ENCODE peak calls at places on chromosomes 7 and 10, in four cellular contexts. One of them, this sample, is unnamed. For H3K9me3, the result is how much of the 10 kb centered on the place peaks cover.

GRCh38 chr10:3131098-3131497 is 41.5 kb downstream of the PITRM1 start:
- DNase-seq in GM23248: peak
- DNase-seq in CD8-positive, alpha-beta T cell: no peak
- DNase-seq in cardiac muscle cell: peak
- DNase-seq in this sample: no peak

GRCh38 chr7:102170417-102170970 is 116.2 kb upstream of the SH2B2 start:
- DNase-seq in GM23248: no peak
- DNase-seq in CD8-positive, alpha-beta T cell: no peak
- DNase-seq in cardiac muscle cell: peak
- DNase-seq in this sample: no peak

GRCh38 chr10:47079177-47079580 is 168.0 kb downstream of the PTPN20 start:
- DNase-seq in GM23248: no peak
- DNase-seq in CD8-positive, alpha-beta T cell: no peak
- DNase-seq in cardiac muscle cell: peak
- DNase-seq in this sample: no peak

GRCh38 chr10:69389827-69390490 is 26.8 kb downstream of the TACR2 start:
- DNase-seq in GM23248: peak
- DNase-seq in CD8-positive, alpha-beta T cell: no peak
- DNase-seq in cardiac muscle cell: peak
- DNase-seq in this sample: no peak

GRCh38 chr10:79898597-79899325 is 50.1 kb downstream of the SFTPD start:
- DNase-seq in GM23248: peak
- DNase-seq in CD8-positive, alpha-beta T cell: no peak
- DNase-seq in cardiac muscle cell: no peak
- DNase-seq in this sample: no peak

GRCh38 chr7:46450871-46451270 is 529.8 kb upstream of the IGFBP3 start:
- DNase-seq in GM23248: peak
- DNase-seq in CD8-positive, alpha-beta T cell: no peak
- DNase-seq in cardiac muscle cell: no peak
- DNase-seq in this sample: no peak

GRCh38 chr7:136441835-136442234 is 426.6 kb upstream of the CHRM2 start:
- DNase-seq in GM23248: no peak
- DNase-seq in CD8-positive, alpha-beta T cell: no peak
- DNase-seq in cardiac muscle cell: no peak
- DNase-seq in this sample: no peak

GRCh38 chr7:121545418-121545817 is 149.3 kb upstream of the FAM3C start:
- DNase-seq in GM23248: no peak
- DNase-seq in CD8-positive, alpha-beta T cell: no peak
- DNase-seq in cardiac muscle cell: no peak
- DNase-seq in this sample: no peak

GRCh38 chr7:43244232-43244631 is 131.8 kb downstream of the HECW1 start:
- DNase-seq in GM23248: peak
- DNase-seq in CD8-positive, alpha-beta T cell: no peak
- DNase-seq in cardiac muscle cell: no peak
- DNase-seq in this sample: no peak

GRCh38 chr10:81018898-81019890 is 481.5 kb downstream of the SH2D4B start:
- DNase-seq in GM23248: peak
- DNase-seq in CD8-positive, alpha-beta T cell: no peak
- DNase-seq in cardiac muscle cell: peak
- DNase-seq in this sample: no peak

GRCh38 chr7:84975586-84976185 is 211.2 kb downstream of the SEMA3D start:
- DNase-seq in GM23248: peak
- DNase-seq in CD8-positive, alpha-beta T cell: no peak
- DNase-seq in cardiac muscle cell: peak
- DNase-seq in this sample: no peak

GRCh38 chr7:44796034-44796503 is 412 bp upstream of the PPIA start:
- DNase-seq in GM23248: peak
- DNase-seq in CD8-positive, alpha-beta T cell: no peak
- DNase-seq in cardiac muscle cell: peak
- DNase-seq in this sample: no peak

GRCh38 chr10:19576576-19576975 is 239.7 kb upstream of the PLXDC2 start:
- DNase-seq in GM23248: no peak
- DNase-seq in CD8-positive, alpha-beta T cell: no peak
- DNase-seq in cardiac muscle cell: peak
- DNase-seq in this sample: no peak

GRCh38 chr10:43218206-43218950 is 48.5 kb downstream of the RASGEF1A start:
- DNase-seq in GM23248: peak
- DNase-seq in CD8-positive, alpha-beta T cell: no peak
- DNase-seq in cardiac muscle cell: peak
- DNase-seq in this sample: no peak

GRCh38 chr10:110504111-110504735 is 6.5 kb downstream of the DUSP5 start:
- DNase-seq in GM23248: peak
- DNase-seq in CD8-positive, alpha-beta T cell: no peak
- DNase-seq in cardiac muscle cell: peak
- DNase-seq in this sample: no peak

DNA sequence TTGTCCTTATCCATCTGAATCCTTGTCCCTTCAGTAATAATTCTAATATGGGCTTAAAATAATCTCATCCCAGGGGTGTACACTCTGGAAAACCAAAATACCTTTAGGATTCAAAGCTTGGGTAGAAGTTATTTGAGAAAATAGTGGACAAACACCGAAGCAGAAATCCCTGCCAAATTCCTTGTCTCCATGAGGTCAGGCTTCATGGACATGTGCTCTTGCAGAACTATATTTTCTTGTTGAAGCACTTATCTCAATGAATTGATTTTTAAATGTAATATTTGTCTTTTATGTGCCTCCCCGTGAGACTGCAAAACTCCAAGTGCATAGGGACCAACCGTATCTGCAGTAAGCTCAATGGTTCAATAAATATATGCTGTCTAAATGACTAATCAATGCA is 1153.3 kb upstream of the AUTS2 start:
- DNase-seq in GM23248: no peak
- DNase-seq in CD8-positive, alpha-beta T cell: no peak
- DNase-seq in cardiac muscle cell: no peak
- DNase-seq in this sample: no peak
- H3K9me3 ChIP-seq in GM23248: under half
- H3K9me3 ChIP-seq in CD8-positive, alpha-beta T cell: under half
- H3K9me3 ChIP-seq in cardiac muscle cell: under half
- H3K9me3 ChIP-seq in this sample: under half

DNA sequence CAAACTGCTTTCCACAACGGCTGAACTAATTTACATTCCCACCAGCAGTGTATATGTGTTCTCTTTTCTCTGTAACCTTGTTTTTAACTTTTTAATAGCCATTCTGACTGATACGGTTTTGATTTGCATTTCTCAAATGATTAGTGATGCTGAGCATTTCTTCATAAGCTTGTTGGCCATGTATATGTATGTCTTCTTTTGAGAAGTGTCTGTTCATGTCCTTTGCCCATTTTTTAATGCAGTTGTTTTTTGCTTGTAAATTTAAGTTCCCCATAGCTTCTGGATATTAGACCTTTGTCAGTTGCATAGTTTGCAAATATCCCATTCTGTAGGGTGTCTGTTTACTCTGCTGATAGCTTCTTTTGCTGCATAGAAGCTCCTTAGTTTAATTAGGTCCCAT is 6.1 kb downstream of the ZNF786 start:
- DNase-seq in GM23248: no peak
- DNase-seq in CD8-positive, alpha-beta T cell: no peak
- DNase-seq in cardiac muscle cell: no peak
- DNase-seq in this sample: no peak
- H3K9me3 ChIP-seq in GM23248: under half
- H3K9me3 ChIP-seq in CD8-positive, alpha-beta T cell: under half
- H3K9me3 ChIP-seq in cardiac muscle cell: under half
- H3K9me3 ChIP-seq in this sample: under half

DNA sequence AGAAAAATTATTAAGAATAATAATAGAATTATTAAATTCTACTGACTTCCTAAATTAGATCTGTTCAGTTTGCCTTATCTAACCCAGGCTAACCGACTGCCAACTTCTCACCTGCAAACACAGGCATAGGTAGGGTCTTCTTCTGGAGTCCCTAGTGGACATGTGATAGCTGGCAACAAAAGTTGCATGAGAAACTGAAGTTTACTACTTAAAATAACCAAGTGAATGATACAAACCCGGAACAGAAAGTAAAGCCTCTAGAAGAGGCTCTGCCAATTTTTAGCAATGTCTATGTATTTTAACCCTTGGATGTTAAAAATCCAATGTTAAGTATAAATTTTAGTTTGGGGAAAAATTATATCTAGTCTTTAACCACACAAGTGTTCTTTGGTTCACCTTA is 37.6 kb downstream of the NDUFB2 start:
- DNase-seq in GM23248: no peak
- DNase-seq in CD8-positive, alpha-beta T cell: no peak
- DNase-seq in cardiac muscle cell: no peak
- DNase-seq in this sample: no peak
- H3K9me3 ChIP-seq in GM23248: under half
- H3K9me3 ChIP-seq in CD8-positive, alpha-beta T cell: under half
- H3K9me3 ChIP-seq in cardiac muscle cell: under half
- H3K9me3 ChIP-seq in this sample: under half

GRCh38 chr10:37304036-37304435 is 178.6 kb downstream of the ANKRD30A start:
- DNase-seq in GM23248: no peak
- DNase-seq in CD8-positive, alpha-beta T cell: no peak
- DNase-seq in cardiac muscle cell: no peak
- DNase-seq in this sample: no peak
- H3K9me3 ChIP-seq in GM23248: under half
- H3K9me3 ChIP-seq in CD8-positive, alpha-beta T cell: under half
- H3K9me3 ChIP-seq in cardiac muscle cell: under half
- H3K9me3 ChIP-seq in this sample: under half

GRCh38 chr10:133590970-133591359 is 25.6 kb upstream of the SYCE1 start:
- DNase-seq in GM23248: no peak
- DNase-seq in CD8-positive, alpha-beta T cell: no peak
- DNase-seq in cardiac muscle cell: no peak
- DNase-seq in this sample: no peak
- H3K9me3 ChIP-seq in GM23248: under half
- H3K9me3 ChIP-seq in CD8-positive, alpha-beta T cell: under half
- H3K9me3 ChIP-seq in cardiac muscle cell: under half
- H3K9me3 ChIP-seq in this sample: under half

DNA sequence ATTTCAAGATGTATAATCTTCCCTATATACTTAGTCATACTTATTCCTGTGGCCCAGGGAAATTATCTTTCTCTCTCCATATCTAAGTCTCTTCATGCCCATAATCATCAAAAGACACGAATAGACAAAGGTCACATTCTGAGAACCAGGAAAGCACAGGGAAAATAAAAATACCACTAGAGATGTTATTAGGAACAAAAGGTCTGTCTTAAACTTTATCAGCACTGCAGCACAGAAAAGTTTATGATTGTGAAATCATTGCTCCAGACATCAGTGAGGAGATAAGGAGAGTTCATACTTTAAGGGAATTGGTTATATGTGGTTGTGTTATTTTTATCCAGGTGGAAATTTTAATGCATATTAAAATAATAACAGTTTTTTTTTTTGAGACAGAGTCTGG is 974.6 kb upstream of the CELF2 start:
- DNase-seq in GM23248: no peak
- DNase-seq in CD8-positive, alpha-beta T cell: no peak
- DNase-seq in cardiac muscle cell: peak
- DNase-seq in this sample: no peak
- H3K9me3 ChIP-seq in GM23248: under half
- H3K9me3 ChIP-seq in CD8-positive, alpha-beta T cell: under half
- H3K9me3 ChIP-seq in cardiac muscle cell: under half
- H3K9me3 ChIP-seq in this sample: under half

This sample was measured in T-helper 17 cell.